ENCODE peak calls at places on chromosomes 11 and 22, in six cellular contexts. V is H1, U is GM12891, M is GM12892, A is GM12878, F is HepG2. W is an unnamed sample.

GRCh38 chr11:2803186-2804057 is 82.2 kb downstream of the CDKN1C start:
- DNase-seq in M (no peak), A (no peak), V (no peak), U (no peak), F (no peak), W (no peak)

GRCh38 chr22:43541462-43542407 is 129.9 kb downstream of the MPPED1 start:
- DNase-seq in V (no peak), M (no peak), F (no peak), U (no peak), A (no peak), W (no peak)

GRCh38 chr11:119713361-119714040 is 15.5 kb downstream of the NECTIN1 start:
- DNase-seq in U (no peak), F (peak), A (no peak), M (no peak), V (no peak), W (no peak)

GRCh38 chr22:37782340-37783168 is 25.2 kb upstream of the GCAT start:
- DNase-seq in A (no peak), U (no peak), F (peak), V (no peak), M (no peak), W (no peak)

GRCh38 chr11:12086271-12087074 is 23.9 kb upstream of the MICAL2 start:
- DNase-seq in V (no peak), A (no peak), U (no peak), F (peak), M (no peak), W (no peak)

GRCh38 chr11:33388793-33389525 is 131.8 kb downstream of the HIPK3 start:
- DNase-seq in M (no peak), V (no peak), U (no peak), A (no peak), F (no peak), W (no peak)

GRCh38 chr11:87722756-87723599 is 452.3 kb downstream of the RAB38 start:
- DNase-seq in A (no peak), F (peak), M (no peak), V (no peak), U (no peak), W (peak)

GRCh38 chr11:86206296-86206695 is 38.3 kb upstream of the EED start:
- DNase-seq in F (no peak), M (no peak), U (no peak), A (no peak), V (no peak), W (no peak)

GRCh38 chr11:8867035-8867434 is 44.0 kb upstream of the AKIP1 start:
- DNase-seq in V (no peak), M (no peak), F (no peak), A (no peak), U (no peak), W (no peak)

GRCh38 chr11:113339909-113340569 is 25.7 kb downstream of the TTC12 start:
- DNase-seq in U (no peak), A (no peak), V (no peak), F (no peak), M (no peak), W (no peak)

GRCh38 chr22:37753746-37754145 is 54.0 kb upstream of the GCAT start:
- DNase-seq in F (no peak), M (no peak), A (no peak), U (no peak), V (no peak), W (no peak)

GRCh38 chr22:49961601-49962011 is 1.0 kb downstream of the PIM3 start:
- DNase-seq in F (no peak), A (no peak), U (no peak), V (no peak), M (no peak), W (no peak)

GRCh38 chr11:64558869-64559268 is 32.2 kb upstream of the SLC22A12 start:
- DNase-seq in M (no peak), A (no peak), V (no peak), F (no peak), U (no peak), W (no peak)

GRCh38 chr11:77909277-77909676 is 85.2 kb downstream of the INTS4 start:
- DNase-seq in F (no peak), U (no peak), A (no peak), M (no peak), V (no peak), W (no peak)

GRCh38 chr22:34416321-34416900 is 496.1 kb upstream of the LARGE1 start:
- DNase-seq in A (no peak), V (no peak), M (no peak), U (no peak), F (no peak), W (no peak)

GRCh38 chr11:94788396-94788795 is 20.2 kb downstream of the AMOTL1 start:
- DNase-seq in F (no peak), V (no peak), A (no peak), M (no peak), U (no peak), W (no peak)

GRCh38 chr11:48007677-48008076 is 27.3 kb downstream of the PTPRJ start:
- DNase-seq in F (no peak), V (no peak), A (no peak), M (no peak), U (no peak), W (no peak)

GRCh38 chr11:65833297-65834030 is at the start of gene SNX32:
- DNase-seq in U (peak), F (no peak), A (peak), V (no peak), M (peak), W (peak)

GRCh38 chr22:39239561-39240423 is 5.0 kb downstream of the PDGFB start:
- DNase-seq in A (no peak), F (no peak), M (no peak), V (no peak), U (no peak), W (no peak)

GRCh38 chr11:61832758-61833157 is 4.7 kb downstream of the FADS2 start:
- DNase-seq in A (no peak), U (no peak), M (no peak), V (no peak), F (no peak), W (no peak)

GRCh38 chr11:61833926-61834277 is 5.8 kb downstream of the FADS2 start:
- DNase-seq in M (no peak), U (no peak), V (no peak), A (no peak), F (no peak), W (no peak)

GRCh38 chr11:61830318-61831105 is 2.4 kb downstream of the FADS2 start:
- DNase-seq in A (no peak), M (no peak), U (no peak), F (no peak), V (no peak), W (no peak)

GRCh38 chr11:61833478-61833877 is 5.4 kb downstream of the FADS2 start:
- DNase-seq in F (no peak), M (no peak), U (no peak), A (no peak), V (no peak), W (no peak)

GRCh38 chr11:61832207-61832606 is 4.1 kb downstream of the FADS2 start:
- DNase-seq in U (no peak), V (no peak), M (no peak), F (no peak), A (no peak), W (no peak)
- TF ChIP-seq TAF1 in U (no peak), V (no peak), M (no peak), F (no peak), A (no peak), W (no peak)

GRCh38 chr11:36407360-36407759 is 102.7 kb downstream of the TRAF6 start:
- DNase-seq in F (no peak), A (no peak), V (no peak), M (no peak), U (no peak), W (no peak)

GRCh38 chr11:36403661-36404060 is 106.4 kb downstream of the TRAF6 start:
- DNase-seq in M (no peak), A (no peak), F (no peak), U (no peak), V (no peak), W (no peak)

GRCh38 chr11:36404831-36405230 is 105.2 kb downstream of the TRAF6 start:
- DNase-seq in F (no peak), A (no peak), V (no peak), U (no peak), M (no peak), W (no peak)

GRCh38 chr11:36408476-36409136 is 101.5 kb downstream of the TRAF6 start:
- DNase-seq in V (no peak), M (no peak), F (no peak), U (no peak), A (no peak), W (no peak)

GRCh38 chr11:36405585-36406367 is 104.3 kb downstream of the TRAF6 start:
- DNase-seq in F (no peak), A (no peak), U (no peak), M (no peak), V (no peak), W (no peak)
- TF ChIP-seq TAF1 in F (no peak), A (no peak), U (no peak), M (no peak), V (no peak), W (no peak)

GRCh38 chr11:126186031-126186698 is 25.3 kb downstream of the RPUSD4 start:
- DNase-seq in V (no peak), A (no peak), U (no peak), F (no peak), M (no peak), W (no peak)

GRCh38 chr11:126185200-126186030 is 26.0 kb downstream of the RPUSD4 start:
- DNase-seq in F (peak), A (no peak), V (no peak), U (no peak), M (no peak), W (no peak)

GRCh38 chr11:126188332-126189108 is 22.9 kb downstream of the RPUSD4 start:
- DNase-seq in M (peak), A (peak), U (peak), F (no peak), V (no peak), W (no peak)

GRCh38 chr11:126189109-126189929 is 22.1 kb downstream of the RPUSD4 start:
- DNase-seq in U (peak), A (peak), M (peak), V (no peak), F (peak), W (no peak)

GRCh38 chr11:126186708-126187481 is 24.6 kb downstream of the RPUSD4 start:
- DNase-seq in F (peak), A (no peak), V (no peak), U (no peak), M (no peak), W (no peak)
- TF ChIP-seq TAF1 in F (peak), A (no peak), V (no peak), U (no peak), M (no peak), W (no peak)

GRCh38 chr11:79340535-79340934 is 100.3 kb downstream of the TENM4 start:
- DNase-seq in F (no peak), M (no peak), U (no peak), V (no peak), A (no peak), W (no peak)

GRCh38 chr11:79333381-79333780 is 107.4 kb downstream of the TENM4 start:
- DNase-seq in A (no peak), U (no peak), M (no peak), F (no peak), V (no peak), W (no peak)

GRCh38 chr11:79332017-79332416 is 108.8 kb downstream of the TENM4 start:
- DNase-seq in V (no peak), A (no peak), M (no peak), F (no peak), U (no peak), W (no peak)

GRCh38 chr11:79335681-79336080 is 105.1 kb downstream of the TENM4 start:
- DNase-seq in F (no peak), A (no peak), U (no peak), M (no peak), V (no peak), W (peak)

GRCh38 chr11:79336740-79337517 is 103.9 kb downstream of the TENM4 start:
- DNase-seq in F (no peak), A (no peak), U (no peak), V (no peak), M (no peak), W (no peak)
- TF ChIP-seq TAF1 in F (no peak), A (no peak), U (no peak), V (no peak), M (no peak), W (no peak)

DNA sequence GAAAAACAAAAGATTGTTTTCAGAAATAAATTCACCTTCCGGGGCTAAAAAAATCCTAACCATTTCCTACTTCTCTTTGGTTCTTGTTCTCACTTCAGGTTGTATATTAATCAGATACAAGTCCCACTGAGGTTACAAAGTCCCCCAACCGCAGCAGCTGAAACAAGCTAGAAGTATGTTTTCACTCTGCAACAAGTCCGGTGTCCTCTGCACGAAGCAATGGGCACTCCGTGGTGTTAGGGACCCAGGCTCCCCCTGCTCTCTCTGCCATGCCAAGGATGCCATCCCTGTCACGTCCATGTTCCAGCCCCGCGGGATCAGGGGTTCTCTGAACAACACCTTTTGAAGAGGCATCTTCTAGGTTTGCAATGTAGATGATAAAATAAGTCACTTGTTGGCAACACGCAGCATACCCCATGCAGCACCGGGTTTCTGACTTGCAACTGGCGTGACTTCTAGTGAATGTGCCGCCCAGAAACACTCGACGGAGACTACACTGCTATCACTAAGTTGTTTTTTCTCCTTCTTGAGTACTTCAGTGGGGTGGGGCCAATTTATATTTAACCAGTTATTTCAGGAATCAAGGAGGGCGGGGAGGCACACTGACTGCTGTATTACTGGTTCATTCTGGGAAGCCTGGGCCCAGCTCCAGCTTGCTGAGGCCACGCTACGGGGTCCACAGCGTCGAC is 25.4 kb upstream of the GSTP1 start:
- DNase-seq in V (no peak), M (no peak), A (peak), F (peak), U (no peak), W (no peak)
- TF ChIP-seq TAF1 in V (no peak), M (peak), A (no peak), F (no peak), U (no peak), W (no peak)

DNA sequence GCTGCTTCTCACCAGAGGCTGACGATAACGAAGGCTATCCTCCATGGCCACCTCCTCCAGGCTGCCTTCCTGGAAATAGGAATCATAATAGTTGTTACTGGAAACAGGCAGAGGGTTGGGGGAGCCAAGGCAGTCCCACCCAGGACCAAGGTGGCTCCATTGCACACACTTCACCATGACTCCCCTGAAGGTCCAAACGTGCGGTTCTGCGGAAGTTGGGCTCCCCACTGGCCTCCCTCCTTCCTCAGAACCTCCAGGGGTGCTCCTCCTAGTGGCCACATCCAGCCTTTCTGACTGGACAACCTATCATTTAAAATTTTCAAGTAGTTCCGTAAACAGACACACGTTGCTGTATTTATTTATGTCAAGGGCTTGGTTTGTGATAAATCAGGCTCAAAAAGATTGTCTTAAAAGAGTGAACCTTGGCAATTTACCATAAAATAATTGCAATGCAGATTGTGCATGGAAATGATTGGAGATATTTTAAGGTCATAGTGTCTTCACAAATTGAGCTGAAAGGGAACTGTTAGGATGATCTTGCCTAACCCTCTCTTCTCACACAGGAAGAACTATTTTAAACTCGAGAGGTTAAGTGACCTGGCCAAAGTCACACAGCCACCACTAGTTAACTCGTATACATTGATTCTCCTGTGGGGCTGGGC is 1.4 kb upstream of the TCN2 start:
- DNase-seq in V (no peak), M (no peak), U (no peak), A (no peak), F (peak), W (peak)
- TF ChIP-seq TAF1 in V (no peak), M (no peak), U (no peak), A (no peak), F (no peak), W (no peak)

GRCh38 chr11:58334708-58335107 is 24.2 kb downstream of the OR5B17 start:
- DNase-seq in V (no peak), F (no peak), M (no peak), A (no peak), U (no peak), W (no peak)
- TF ChIP-seq TAF1 in V (no peak), F (no peak), M (no peak), A (no peak), U (no peak), W (no peak)

DNA sequence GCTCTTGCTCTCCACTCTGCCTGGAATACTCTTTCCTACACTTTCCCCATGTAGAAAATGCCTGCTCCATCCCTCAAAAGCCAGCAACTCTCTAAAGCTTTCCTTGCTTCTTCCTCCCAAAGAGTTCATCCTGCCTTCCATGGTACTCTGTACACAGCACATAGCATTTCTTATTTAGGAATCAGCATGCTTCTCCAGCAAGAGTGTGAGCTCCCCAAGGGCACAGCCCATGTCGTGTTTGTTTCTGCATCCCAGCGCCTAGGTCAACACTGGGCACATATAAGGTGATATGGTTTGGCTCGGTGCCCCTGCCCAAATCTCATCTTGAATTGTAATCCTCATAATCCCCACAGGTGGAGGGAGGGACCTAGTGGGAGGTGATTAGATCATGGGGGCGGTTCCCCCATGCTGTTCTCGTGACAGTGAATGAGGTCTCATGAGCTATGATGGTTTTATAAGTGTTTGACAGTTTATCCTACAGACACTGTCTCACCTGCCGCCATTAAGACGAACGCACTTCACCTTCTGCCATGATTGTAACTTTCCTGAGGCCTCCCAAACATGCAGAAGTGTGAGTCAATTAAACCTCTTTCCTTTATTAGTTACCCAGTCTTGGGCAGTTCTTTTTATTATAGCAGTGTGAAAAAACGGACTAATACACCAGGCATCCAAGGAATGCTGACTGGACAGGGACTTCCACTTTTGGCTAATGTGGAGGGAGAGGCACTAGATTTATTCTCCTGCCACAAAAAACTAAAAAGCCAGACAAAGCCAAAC is 8.2 kb downstream of the VPS37C start:
- DNase-seq in A (no peak), F (no peak), M (no peak), V (no peak), U (no peak), W (no peak)
- TF ChIP-seq TAF1 in A (no peak), F (no peak), M (no peak), V (no peak), U (no peak), W (no peak)